ENCODE peak calls at places on chromosome 9, in six cellular contexts. S is CD8-positive, alpha-beta memory T cell; Y is AG08395; A is left colon; W is lung microvascular endothelial cell; H is AG04450. B is an unnamed sample.

GRCh38 chr9:4022435-4023067 is 277.3 kb downstream of the GLIS3 start:
- DNase-seq in S (no peak), Y (no peak), A (no peak), W (no peak), H (no peak), B (no peak)

GRCh38 chr9:96719538-96720315 is 58.2 kb downstream of the ZNF510 start:
- DNase-seq in S (no peak), Y (no peak), A (no peak), W (peak), H (no peak), B (no peak)

GRCh38 chr9:132878695-132879064 is at the start of gene SPACA9:
- DNase-seq in S (peak), Y (peak), A (peak), W (peak), H (no peak), B (no peak)

GRCh38 chr9:90642570-90643539 is at the start of gene DIRAS2:
- DNase-seq in S (no peak), Y (peak), A (peak), W (peak), H (peak), B (no peak)

GRCh38 chr9:34992376-34992951 is 2.9 kb downstream of the DNAJB5 start:
- DNase-seq in S (no peak), Y (peak), A (no peak), W (peak), H (peak), B (peak)

GRCh38 chr9:36146666-36147065 is 10.1 kb downstream of the GLIPR2 start:
- DNase-seq in S (no peak), Y (no peak), A (no peak), W (no peak), H (no peak), B (no peak)

GRCh38 chr9:105646879-105647594 is 15.2 kb upstream of the TAL2 start:
- DNase-seq in S (no peak), Y (no peak), A (no peak), W (no peak), H (no peak), B (no peak)

GRCh38 chr9:29449294-29449693 is 1876.0 kb upstream of the C9orf72 start:
- DNase-seq in S (no peak), Y (no peak), A (no peak), W (no peak), H (no peak), B (no peak)

GRCh38 chr9:36551129-36551528 is 21.6 kb upstream of the MELK start:
- DNase-seq in S (no peak), Y (peak), A (no peak), W (no peak), H (no peak), B (no peak)

GRCh38 chr9:108191065-108191464 is 664.7 kb downstream of the ACTL7B start:
- DNase-seq in S (no peak), Y (no peak), A (no peak), W (no peak), H (no peak), B (no peak)

GRCh38 chr9:93058357-93059096 is at the start of gene SUSD3:
- DNase-seq in S (peak), Y (peak), A (peak), W (peak), H (no peak), B (no peak)

GRCh38 chr9:131667576-131667975 is 72.3 kb downstream of the RAPGEF1 start:
- DNase-seq in S (no peak), Y (peak), A (no peak), W (no peak), H (no peak), B (no peak)

GRCh38 chr9:83432104-83432627 is 106.0 kb downstream of the FRMD3 start:
- DNase-seq in S (no peak), Y (peak), A (peak), W (peak), H (no peak), B (peak)

GRCh38 chr9:13090588-13090987 is 188.9 kb downstream of the MPDZ start:
- DNase-seq in S (no peak), Y (no peak), A (no peak), W (peak), H (no peak), B (no peak)

GRCh38 chr9:105026451-105026850 is 98.5 kb upstream of the ABCA1 start:
- DNase-seq in S (no peak), Y (no peak), A (no peak), W (no peak), H (peak), B (no peak)

GRCh38 chr9:36317766-36318165 is 59.5 kb upstream of the GNE start:
- DNase-seq in S (no peak), Y (no peak), A (peak), W (no peak), H (no peak), B (no peak)

GRCh38 chr9:36164989-36165388 is 4.2 kb upstream of the CCIN start:
- DNase-seq in S (no peak), Y (no peak), A (no peak), W (no peak), H (no peak), B (no peak)

GRCh38 chr9:85202596-85202995 is 533.1 kb downstream of the NTRK2 start:
- DNase-seq in S (no peak), Y (no peak), A (no peak), W (no peak), H (no peak), B (no peak)

GRCh38 chr9:114424126-114424525 is 36.3 kb upstream of the AKNA start:
- DNase-seq in S (no peak), Y (no peak), A (no peak), W (no peak), H (no peak), B (no peak)

GRCh38 chr9:15438891-15439290 is 16.2 kb downstream of the SNAPC3 start:
- DNase-seq in S (no peak), Y (no peak), A (no peak), W (no peak), H (no peak), B (no peak)

GRCh38 chr9:71767421-71768321 is 642 bp downstream of the CEMIP2 start:
- DNase-seq in S (no peak), Y (peak), A (no peak), W (peak), H (no peak), B (no peak)

GRCh38 chr9:95313010-95313498 is 4.5 kb downstream of the FANCC start:
- DNase-seq in S (no peak), Y (peak), A (peak), W (peak), H (no peak), B (peak)

GRCh38 chr9:109329274-109330258 is 8.7 kb upstream of the EPB41L4B start:
- DNase-seq in S (no peak), Y (peak), A (peak), W (no peak), H (no peak), B (peak)

GRCh38 chr9:111483419-111483861 is 743 bp downstream of the ECPAS start:
- DNase-seq in S (peak), Y (peak), A (no peak), W (no peak), H (no peak), B (peak)

GRCh38 chr9:71692337-71692736 is 76.0 kb downstream of the CEMIP2 start:
- DNase-seq in S (no peak), Y (no peak), A (no peak), W (no peak), H (no peak), B (no peak)

GRCh38 chr9:25415723-25416122 is 262.5 kb downstream of the TUSC1 start:
- DNase-seq in S (no peak), Y (no peak), A (no peak), W (no peak), H (no peak), B (no peak)

GRCh38 chr9:122265265-122265900 is 701 bp downstream of the MRRF start:
- DNase-seq in S (peak), Y (peak), A (no peak), W (peak), H (no peak), B (no peak)

GRCh38 chr9:111759762-111760639 is 34.7 kb downstream of the SHOC1 start:
- DNase-seq in S (peak), Y (peak), A (peak), W (peak), H (peak), B (peak)

GRCh38 chr9:86217076-86217475 is 42.4 kb downstream of the C9orf153 start:
- DNase-seq in S (no peak), Y (no peak), A (no peak), W (no peak), H (no peak), B (no peak)

GRCh38 chr9:96884443-96884842 is 30.1 kb upstream of the ZNF782 start:
- DNase-seq in S (no peak), Y (peak), A (no peak), W (peak), H (peak), B (no peak)

GRCh38 chr9:113486327-113486726 is 22.8 kb downstream of the RGS3 start:
- DNase-seq in S (no peak), Y (no peak), A (no peak), W (no peak), H (no peak), B (no peak)

GRCh38 chr9:93183663-93184438 is at the start of gene WNK2:
- DNase-seq in S (peak), Y (peak), A (no peak), W (no peak), H (no peak), B (no peak)

GRCh38 chr9:121607434-121608248 is 43.8 kb upstream of the DAB2IP start:
- DNase-seq in S (no peak), Y (peak), A (no peak), W (no peak), H (no peak), B (no peak)

GRCh38 chr9:127519301-127520166 is 68.2 kb downstream of the LRSAM1 start:
- DNase-seq in S (no peak), Y (peak), A (peak), W (peak), H (peak), B (peak)

GRCh38 chr9:65432722-65433323 is 147.8 kb upstream of the FOXD4L5 start:
- DNase-seq in S (no peak), Y (no peak), A (no peak), W (no peak), H (no peak), B (no peak)

GRCh38 chr9:105219291-105219805 is 25.1 kb upstream of the SLC44A1 start:
- DNase-seq in S (no peak), Y (peak), A (no peak), W (no peak), H (no peak), B (no peak)

GRCh38 chr9:77236693-77237092 is 59.4 kb downstream of the VPS13A start:
- DNase-seq in S (no peak), Y (no peak), A (no peak), W (no peak), H (no peak), B (no peak)

GRCh38 chr9:133880851-133881634 is 111.1 kb downstream of the VAV2 start:
- DNase-seq in S (no peak), Y (no peak), A (no peak), W (no peak), H (no peak), B (no peak)

GRCh38 chr9:97415146-97415545 is 3.2 kb downstream of the TDRD7 start:
- DNase-seq in S (no peak), Y (no peak), A (no peak), W (no peak), H (no peak), B (no peak)

B was measured in SJSA1.